ENCODE peak calls at places on chromosomes 11 and 22, in seven cellular contexts. O is astrocyte, T is fibroblast of pulmonary artery, H is fibroblast of the aortic adventitia, G is cardiac fibroblast, N is choroid plexus epithelial cell, X is GM23338. B is an unnamed sample.

GRCh38 chr11:71500601-71501021 is 26.5 kb upstream of the KRTAP5-7 start:
- DNase-seq in O (no peak), T (no peak), H (no peak), G (no peak), N (no peak), X (no peak), B (no peak)

GRCh38 chr22:18144105-18144504 is 5.9 kb upstream of the USP18 start:
- DNase-seq in O (no peak), T (no peak), H (no peak), G (no peak), N (no peak), X (no peak), B (no peak)

GRCh38 chr11:33480636-33481035 is 220.0 kb downstream of the C11orf91 start:
- DNase-seq in O (no peak), T (no peak), H (no peak), G (no peak), N (no peak), X (no peak), B (no peak)

GRCh38 chr11:134736251-134737072 is 324.4 kb upstream of the B3GAT1 start:
- DNase-seq in O (no peak), T (no peak), H (no peak), G (no peak), N (no peak), X (no peak), B (no peak)

GRCh38 chr11:71420455-71421241 is 27.5 kb downstream of the DHCR7 start:
- DNase-seq in O (peak), T (peak), H (peak), G (peak), N (peak), X (peak), B (peak)

GRCh38 chr11:27910186-27910941 is 197.6 kb downstream of the KIF18A start:
- DNase-seq in O (peak), T (peak), H (no peak), G (peak), N (peak), X (no peak), B (no peak)

GRCh38 chr11:36622431-36623136 is 24.5 kb upstream of the RAG2 start:
- DNase-seq in O (peak), T (peak), H (peak), G (peak), N (peak), X (peak), B (peak)

GRCh38 chr11:57434640-57435546 is 8.0 kb upstream of the SLC43A3 start:
- DNase-seq in O (peak), T (peak), H (peak), G (peak), N (peak), X (no peak), B (no peak)

GRCh38 chr22:40890881-40891280 is 29.0 kb upstream of the DNAJB7 start:
- DNase-seq in O (no peak), T (peak), H (peak), G (peak), N (peak), X (no peak), B (no peak)

GRCh38 chr11:21612326-21612725 is 580.6 kb upstream of the ANO5 start:
- DNase-seq in O (no peak), T (no peak), H (no peak), G (no peak), N (no peak), X (no peak), B (no peak)

GRCh38 chr11:58898106-58898505 is 41.2 kb upstream of the GLYATL1 start:
- DNase-seq in O (no peak), T (no peak), H (peak), G (peak), N (peak), X (no peak), B (no peak)

GRCh38 chr11:107705027-107705426 is 6.8 kb downstream of the SLN start:
- DNase-seq in O (peak), T (peak), H (peak), G (peak), N (peak), X (no peak), B (no peak)

GRCh38 chr11:61477734-61478148 is 30.8 kb upstream of the LRRC10B start:
- DNase-seq in O (no peak), T (peak), H (peak), G (peak), N (no peak), X (peak), B (peak)

GRCh38 chr11:121236115-121237001 is 56.2 kb upstream of the SC5D start:
- DNase-seq in O (peak), T (peak), H (peak), G (peak), N (peak), X (peak), B (peak)

GRCh38 chr11:95154514-95154913 is 64.9 kb downstream of the ENDOD1 start:
- DNase-seq in O (no peak), T (peak), H (peak), G (peak), N (peak), X (peak), B (peak)

GRCh38 chr22:45164217-45165123 is 745 bp downstream of the NUP50 start:
- DNase-seq in O (peak), T (peak), H (peak), G (no peak), N (peak), X (peak), B (peak)

GRCh38 chr11:29129850-29130249 is 887.0 kb downstream of the KCNA4 start:
- DNase-seq in O (peak), T (peak), H (peak), G (peak), N (peak), X (no peak), B (no peak)

GRCh38 chr11:42311504-42311903 is 852.1 kb upstream of the LRRC4C start:
- DNase-seq in O (no peak), T (peak), H (no peak), G (peak), N (no peak), X (no peak), B (no peak)

GRCh38 chr11:60264644-60265043 is 15.8 kb upstream of the MS4A4A start:
- DNase-seq in O (no peak), T (no peak), H (no peak), G (no peak), N (no peak), X (no peak), B (no peak)

GRCh38 chr11:77182542-77183420 is 54.7 kb downstream of the MYO7A start:
- DNase-seq in O (no peak), T (no peak), H (no peak), G (no peak), N (no peak), X (no peak), B (no peak)

GRCh38 chr11:23679981-23680380 is 816.9 kb upstream of the LUZP2 start:
- DNase-seq in O (no peak), T (no peak), H (no peak), G (no peak), N (no peak), X (no peak), B (no peak)

GRCh38 chr11:95147364-95147905 is 57.8 kb downstream of the ENDOD1 start:
- DNase-seq in O (peak), T (peak), H (peak), G (peak), N (peak), X (no peak), B (no peak)

GRCh38 chr11:70942593-70942992 is 309.8 kb downstream of the SHANK2 start:
- DNase-seq in O (no peak), T (peak), H (no peak), G (peak), N (peak), X (peak), B (no peak)

GRCh38 chr22:48718818-48719500 is 1108.7 kb downstream of the BRD1 start:
- DNase-seq in O (no peak), T (no peak), H (no peak), G (no peak), N (no peak), X (no peak), B (no peak)

GRCh38 chr11:6931146-6931713 is 5.0 kb downstream of the ZNF215 start:
- DNase-seq in O (no peak), T (peak), H (peak), G (peak), N (peak), X (no peak), B (no peak)

GRCh38 chr11:7543302-7543701 is 29.5 kb downstream of the PPFIBP2 start:
- DNase-seq in O (no peak), T (no peak), H (no peak), G (no peak), N (no peak), X (no peak), B (no peak)

GRCh38 chr11:6606471-6607189 is 3.1 kb downstream of the ILK start:
- DNase-seq in O (peak), T (peak), H (peak), G (peak), N (peak), X (peak), B (peak)

GRCh38 chr11:130208241-130209127 is 48.9 kb downstream of the ST14 start:
- DNase-seq in O (no peak), T (no peak), H (no peak), G (no peak), N (no peak), X (no peak), B (no peak)

DNA sequence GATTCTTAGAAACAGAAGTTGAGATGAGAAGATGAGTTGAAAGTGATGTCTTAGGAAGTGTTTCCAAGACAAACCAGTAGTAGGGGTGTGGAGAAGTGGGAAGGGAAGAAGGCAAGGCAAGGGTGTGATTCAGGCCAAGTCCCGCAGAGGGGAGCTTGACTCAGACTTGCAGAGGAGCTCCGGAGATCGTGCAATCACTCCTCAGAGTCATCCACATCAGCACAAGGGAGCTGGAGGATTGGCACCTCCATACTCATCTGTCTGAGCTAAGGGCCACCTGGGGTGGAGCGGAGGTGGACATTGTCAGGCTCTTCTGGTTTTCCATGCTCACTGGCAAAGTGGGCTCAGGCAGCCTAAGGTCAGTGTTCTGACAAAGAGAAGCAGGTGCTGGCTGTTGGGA is 44.4 kb downstream of the CHRDL2 start:
- DNase-seq in O (peak), T (peak), H (peak), G (peak), N (peak), X (no peak), B (no peak)
- TF ChIP-seq CTCF in O (peak), T (peak), H (peak), G (peak), N (peak), X (no peak), B (no peak)

DNA sequence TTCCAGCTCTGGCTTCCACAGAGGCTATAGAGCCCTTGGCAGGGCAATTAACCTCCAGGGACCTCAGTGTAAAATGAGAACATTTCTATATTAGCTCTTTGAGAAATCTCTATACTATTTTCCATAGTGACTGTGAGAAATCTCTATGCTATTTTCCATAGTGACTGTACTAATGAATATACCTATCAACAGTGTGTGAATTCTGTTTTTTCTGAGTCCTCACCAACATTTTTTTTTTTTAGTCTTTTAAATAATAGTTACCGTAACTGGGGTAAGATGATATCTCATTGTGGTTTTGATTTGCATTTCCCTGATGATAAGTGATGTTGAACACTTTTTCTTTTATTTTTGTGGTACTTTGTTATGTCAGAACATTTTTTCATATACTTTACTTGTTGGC is 7.0 kb upstream of the MTNR1B start:
- DNase-seq in O (peak), T (no peak), H (no peak), G (no peak), N (peak), X (no peak), B (no peak)
- TF ChIP-seq CTCF in O (no peak), T (no peak), H (no peak), G (no peak), N (no peak), X (no peak), B (no peak)

GRCh38 chr11:3218483-3219280 is at the start of gene MRGPRG:
- DNase-seq in O (no peak), T (no peak), H (no peak), G (no peak), N (no peak), X (no peak), B (no peak)

GRCh38 chr11:3220521-3221407 is 2.2 kb upstream of the MRGPRG start:
- DNase-seq in O (no peak), T (no peak), H (no peak), G (no peak), N (no peak), X (no peak), B (no peak)

GRCh38 chr11:3220101-3220500 is 1.5 kb upstream of the MRGPRG start:
- DNase-seq in O (no peak), T (no peak), H (no peak), G (no peak), N (no peak), X (no peak), B (no peak)

GRCh38 chr11:3217751-3218482 is 696 bp downstream of the MRGPRG start:
- DNase-seq in O (no peak), T (no peak), H (no peak), G (no peak), N (no peak), X (no peak), B (no peak)

DNA sequence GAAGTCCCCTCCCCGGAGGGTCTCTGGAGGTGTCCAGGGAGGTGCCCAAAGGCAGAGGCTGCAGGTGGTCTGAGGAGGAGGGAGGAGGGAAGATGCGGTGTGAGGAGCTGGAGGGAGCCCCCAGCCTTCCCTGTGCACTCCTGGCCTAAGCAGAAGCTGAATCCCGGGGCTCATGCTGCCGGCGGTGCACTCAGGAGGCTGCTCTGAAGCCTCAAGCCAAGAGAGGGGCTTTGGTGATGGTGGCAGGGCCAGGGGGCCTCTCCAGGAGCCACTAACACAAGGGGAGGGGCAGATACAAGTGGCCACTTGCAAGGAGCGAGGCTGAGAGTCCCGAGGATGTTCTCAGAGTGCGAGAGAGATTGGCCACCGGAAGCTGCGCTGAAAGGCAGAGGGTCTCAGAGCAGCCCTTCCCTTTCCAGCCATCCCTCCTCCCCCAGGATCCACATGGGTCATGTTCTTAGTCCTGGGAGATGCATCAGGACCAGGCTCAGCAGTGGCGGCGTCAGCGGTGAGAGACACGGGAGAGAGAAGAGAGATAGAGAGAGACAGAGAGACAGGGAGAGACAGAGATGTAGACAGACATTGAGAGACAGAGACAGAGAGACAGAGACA is 774 bp upstream of the MRGPRG start:
- DNase-seq in O (no peak), T (no peak), H (no peak), G (no peak), N (no peak), X (no peak), B (no peak)
- TF ChIP-seq CTCF in O (no peak), T (no peak), H (no peak), G (no peak), N (no peak), X (no peak), B (no peak)

GRCh38 chr11:2074266-2074825 is 64.8 kb downstream of the IGF2 start:
- DNase-seq in O (no peak), T (no peak), H (no peak), G (no peak), N (no peak), X (peak), B (no peak)
- TF ChIP-seq CTCF in O (peak), T (no peak), H (no peak), G (peak), N (peak), X (peak), B (peak)

GRCh38 chr11:123163621-123164020 is 31.4 kb downstream of the CLMP start:
- DNase-seq in O (no peak), T (no peak), H (no peak), G (no peak), N (no peak), X (no peak), B (no peak)
- TF ChIP-seq CTCF in O (peak), T (peak), H (peak), G (peak), N (peak), X (peak), B (no peak)

GRCh38 chr11:112004389-112004788 is 20.8 kb upstream of the DLAT start:
- DNase-seq in O (no peak), T (no peak), H (no peak), G (no peak), N (no peak), X (peak), B (peak)
- TF ChIP-seq CTCF in O (no peak), T (peak), H (peak), G (peak), N (peak), X (peak), B (peak)

DNA sequence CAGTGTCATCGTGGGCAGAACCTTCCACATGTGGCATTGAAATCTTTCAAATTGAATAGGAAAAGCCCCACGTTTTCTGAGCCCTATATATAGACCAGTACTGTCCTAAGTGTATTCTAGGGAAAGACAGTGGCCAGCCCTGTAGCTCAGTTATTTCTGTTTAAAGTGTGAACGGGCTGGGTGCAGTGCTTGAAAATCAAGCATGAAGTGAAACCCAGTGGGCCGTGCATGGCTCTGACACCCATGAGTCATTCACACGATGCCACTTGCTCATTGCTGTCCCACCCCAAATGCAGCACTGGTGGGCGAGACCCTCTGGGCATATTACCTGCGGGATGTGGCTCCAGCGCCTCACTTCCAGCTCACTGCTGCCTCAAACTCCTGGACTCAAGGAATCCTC is 29.8 kb upstream of the CCDC188 start:
- DNase-seq in O (no peak), T (no peak), H (no peak), G (no peak), N (no peak), X (no peak), B (no peak)
- TF ChIP-seq CTCF in O (no peak), T (no peak), H (no peak), G (no peak), N (no peak), X (no peak), B (no peak)

GRCh38 chr11:120228794-120229384 is 11.1 kb upstream of the POU2F3 start:
- DNase-seq in O (no peak), T (no peak), H (no peak), G (no peak), N (no peak), X (peak), B (no peak)
- TF ChIP-seq CTCF in O (no peak), T (peak), H (peak), G (peak), N (peak), X (peak), B (peak)

GRCh38 chr22:27747396-27748256 is 53.9 kb downstream of the MN1 start:
- DNase-seq in O (no peak), T (peak), H (peak), G (peak), N (no peak), X (peak), B (no peak)
- TF ChIP-seq CTCF in O (peak), T (peak), H (peak), G (peak), N (peak), X (peak), B (no peak)

GRCh38 chr22:37782340-37783168 is 25.2 kb upstream of the GCAT start:
- DNase-seq in O (peak), T (no peak), H (no peak), G (peak), N (no peak), X (no peak), B (no peak)
- TF ChIP-seq CTCF in O (no peak), T (peak), H (peak), G (no peak), N (peak), X (no peak), B (no peak)